ENCODE peak calls at places on chromosomes 6 and 20, in seven cellular contexts. Q is brain microvascular endothelial cell, D is heart left ventricle, E is uterus, G is RWPE2, R is tibial nerve, I is colonic mucosa. K is an unnamed sample.

GRCh38 chr20:56826971-56827645 is 198.0 kb downstream of the TFAP2C start:
- DNase-seq in Q (peak), D (no peak), E (peak), G (peak), R (no peak), I (no peak), K (no peak)

GRCh38 chr20:38165966-38166706 is 1.1 kb upstream of the TGM2 start:
- DNase-seq in Q (no peak), D (no peak), E (no peak), G (no peak), R (no peak), I (no peak), K (no peak)

GRCh38 chr6:131651782-131652181 is 14.7 kb downstream of the ENPP3 start:
- DNase-seq in Q (no peak), D (no peak), E (no peak), G (no peak), R (no peak), I (peak), K (no peak)

GRCh38 chr20:2006452-2007381 is 12.9 kb upstream of the PDYN start:
- DNase-seq in Q (peak), D (no peak), E (no peak), G (no peak), R (no peak), I (no peak), K (peak)

GRCh38 chr6:135163440-135163738 is 17.7 kb upstream of the MYB start:
- DNase-seq in Q (no peak), D (no peak), E (no peak), G (no peak), R (no peak), I (no peak), K (no peak)

GRCh38 chr6:139839506-139840156 is 465.2 kb upstream of the CITED2 start:
- DNase-seq in Q (peak), D (peak), E (peak), G (no peak), R (no peak), I (no peak), K (peak)

GRCh38 chr20:31719644-31720485 is 2.8 kb downstream of the BCL2L1 start:
- DNase-seq in Q (no peak), D (no peak), E (no peak), G (peak), R (no peak), I (peak), K (no peak)

GRCh38 chr6:15313367-15313766 is 67.5 kb downstream of the JARID2 start:
- DNase-seq in Q (no peak), D (peak), E (no peak), G (no peak), R (no peak), I (no peak), K (peak)

GRCh38 chr6:1986454-1987243 is 258.8 kb downstream of the GMDS start:
- DNase-seq in Q (no peak), D (no peak), E (no peak), G (no peak), R (no peak), I (no peak), K (no peak)

GRCh38 chr20:46406986-46407670 is 713 bp upstream of the ELMO2 start:
- DNase-seq in Q (no peak), D (peak), E (peak), G (peak), R (peak), I (peak), K (peak)

GRCh38 chr20:21106171-21106694 is at the start of gene LINC00237:
- DNase-seq in Q (no peak), D (no peak), E (no peak), G (no peak), R (no peak), I (no peak), K (no peak)

GRCh38 chr6:2952557-2953095 is 18.7 kb downstream of the SERPINB6 start:
- DNase-seq in Q (peak), D (peak), E (peak), G (no peak), R (peak), I (peak), K (peak)

GRCh38 chr6:16505711-16506362 is 255.4 kb downstream of the ATXN1 start:
- DNase-seq in Q (peak), D (no peak), E (peak), G (no peak), R (no peak), I (no peak), K (peak)

GRCh38 chr6:170253910-170254269 is 37.0 kb downstream of the DLL1 start:
- DNase-seq in Q (no peak), D (no peak), E (no peak), G (peak), R (no peak), I (no peak), K (no peak)

GRCh38 chr6:165098165-165098564 is 211.2 kb downstream of the C6orf118 start:
- DNase-seq in Q (no peak), D (no peak), E (no peak), G (no peak), R (no peak), I (no peak), K (no peak)
- H3K4me3 ChIP-seq in Q (no peak), D (no peak), E (no peak), G (no peak), R (no peak), I (no peak), K (no peak)

GRCh38 chr6:13006578-13007300 is 290.2 kb downstream of the PHACTR1 start:
- DNase-seq in Q (peak), D (peak), E (no peak), G (no peak), R (no peak), I (no peak), K (no peak)
- H3K4me3 ChIP-seq in Q (no peak), D (no peak), E (no peak), G (no peak), R (no peak), I (no peak), K (no peak)

GRCh38 chr6:10837009-10837691 is 1.2 kb downstream of the MAK start:
- DNase-seq in Q (peak), D (peak), E (no peak), G (no peak), R (no peak), I (peak), K (peak)
- H3K4me3 ChIP-seq in Q (peak), D (peak), E (peak), G (peak), R (peak), I (peak), K (peak)

DNA sequence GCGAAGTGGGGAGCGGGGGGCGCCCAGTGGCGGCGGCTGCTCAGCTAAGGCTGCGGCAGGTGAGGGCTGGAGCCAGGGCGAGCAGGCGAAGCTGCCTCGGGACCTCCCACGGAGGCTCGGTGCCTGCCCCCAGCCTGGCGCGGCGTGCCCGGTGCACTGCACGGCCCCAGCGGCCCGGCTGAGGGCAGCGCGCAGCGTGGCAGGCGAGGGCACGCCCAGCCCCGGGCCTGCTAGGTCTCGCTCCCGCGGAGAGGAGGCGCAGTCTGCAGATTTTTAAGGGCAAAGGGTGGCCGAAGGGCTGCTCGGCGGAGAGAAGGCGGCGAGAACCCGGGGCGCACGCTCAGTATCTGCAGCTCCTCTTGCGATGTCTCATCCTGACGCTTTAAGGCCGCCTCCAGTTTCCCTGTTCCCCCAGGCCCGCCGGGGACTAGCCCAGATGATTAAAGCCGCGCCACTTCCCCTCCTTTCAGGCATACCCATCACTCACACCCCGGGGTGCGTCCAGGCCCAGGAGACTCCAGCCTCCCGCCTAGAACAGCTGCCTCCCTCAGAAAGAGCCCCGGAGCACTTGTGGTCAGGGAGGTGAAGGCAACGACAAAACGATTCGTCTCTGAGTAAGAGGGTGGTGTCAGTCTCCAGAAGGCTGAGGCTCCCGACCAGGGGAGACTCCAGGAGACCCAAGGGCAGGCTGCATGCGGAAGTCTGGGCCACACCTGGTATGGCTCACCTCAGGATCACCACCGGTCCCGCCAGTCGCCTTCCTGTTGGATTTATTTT is at the start of gene FERMT1:
- DNase-seq in Q (peak), D (peak), E (peak), G (peak), R (no peak), I (peak), K (peak)
- H3K4me3 ChIP-seq in Q (peak), D (peak), E (peak), G (peak), R (peak), I (peak), K (peak)

DNA sequence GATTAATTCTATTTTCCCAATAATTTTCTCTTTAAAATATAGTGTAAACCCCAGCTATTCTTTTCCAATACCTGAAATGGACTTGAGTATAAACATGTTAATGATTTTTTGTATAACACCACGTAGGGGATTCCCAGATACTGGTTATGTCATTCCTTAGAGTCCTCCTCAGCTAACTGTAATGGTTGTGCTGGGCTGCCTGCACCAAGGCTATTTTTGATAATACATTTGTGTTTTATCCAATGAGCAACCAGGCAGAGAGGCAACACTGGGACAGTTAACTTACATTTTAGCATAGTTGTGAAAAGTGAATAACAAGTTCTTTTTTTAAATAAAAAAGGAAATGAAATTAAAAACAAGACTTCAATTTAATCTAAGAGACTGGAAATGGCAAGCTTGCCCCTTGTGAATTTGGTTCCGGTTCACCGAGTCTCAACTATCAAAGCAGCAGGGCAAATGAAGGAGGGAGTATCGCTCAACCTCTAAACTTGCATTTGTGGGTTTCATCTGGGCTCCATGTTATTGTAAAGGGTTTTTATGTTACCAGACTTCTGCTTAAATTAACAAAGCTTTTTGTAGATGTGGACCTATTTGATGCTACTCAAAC is 18.8 kb upstream of the BACH2 start:
- DNase-seq in Q (no peak), D (no peak), E (no peak), G (no peak), R (no peak), I (no peak), K (no peak)
- H3K4me3 ChIP-seq in Q (no peak), D (no peak), E (no peak), G (no peak), R (no peak), I (no peak), K (no peak)

GRCh38 chr6:7546383-7546782 is 4.9 kb downstream of the DSP start:
- DNase-seq in Q (no peak), D (no peak), E (no peak), G (no peak), R (no peak), I (no peak), K (no peak)

GRCh38 chr6:7545509-7546369 is 4.3 kb downstream of the DSP start:
- DNase-seq in Q (peak), D (no peak), E (no peak), G (no peak), R (no peak), I (peak), K (no peak)

GRCh38 chr6:7543761-7544424 is 2.4 kb downstream of the DSP start:
- DNase-seq in Q (no peak), D (no peak), E (no peak), G (no peak), R (no peak), I (no peak), K (peak)

GRCh38 chr6:7542878-7543394 is 1.5 kb downstream of the DSP start:
- DNase-seq in Q (peak), D (peak), E (peak), G (peak), R (no peak), I (peak), K (peak)

DNA sequence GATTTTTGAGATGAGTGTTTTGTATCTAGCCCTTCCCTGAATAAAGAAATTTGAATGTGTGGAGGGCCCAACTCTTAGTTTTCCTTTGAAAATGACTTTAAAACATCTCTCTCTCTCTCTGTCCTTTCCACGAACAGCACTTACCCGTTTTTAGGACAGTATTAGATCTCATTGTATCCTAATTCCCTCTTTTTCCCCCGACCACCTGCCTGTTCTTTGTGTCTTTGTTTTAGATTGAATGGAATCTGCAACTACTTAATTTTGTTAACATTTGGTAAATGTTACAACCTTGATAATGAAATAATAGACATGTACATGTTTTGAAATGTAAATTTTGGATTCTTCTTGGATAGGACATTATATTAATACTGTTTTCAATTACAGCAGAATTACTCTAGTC is 3.1 kb downstream of the DSP start:
- DNase-seq in Q (no peak), D (no peak), E (no peak), G (no peak), R (no peak), I (no peak), K (no peak)
- H3K4me3 ChIP-seq in Q (peak), D (no peak), E (no peak), G (peak), R (no peak), I (no peak), K (no peak)

GRCh38 chr20:59006167-59006863 is 739 bp downstream of the CTSZ start:
- DNase-seq in Q (no peak), D (peak), E (no peak), G (peak), R (peak), I (peak), K (no peak)

GRCh38 chr20:59005523-59006166 is 1.4 kb downstream of the CTSZ start:
- DNase-seq in Q (no peak), D (no peak), E (no peak), G (peak), R (peak), I (no peak), K (no peak)

GRCh38 chr20:59006864-59007757 is at the start of gene CTSZ:
- DNase-seq in Q (no peak), D (peak), E (peak), G (peak), R (peak), I (peak), K (peak)

GRCh38 chr20:59008715-59009336 is 1.8 kb upstream of the CTSZ start:
- DNase-seq in Q (no peak), D (peak), E (no peak), G (peak), R (no peak), I (no peak), K (no peak)

DNA sequence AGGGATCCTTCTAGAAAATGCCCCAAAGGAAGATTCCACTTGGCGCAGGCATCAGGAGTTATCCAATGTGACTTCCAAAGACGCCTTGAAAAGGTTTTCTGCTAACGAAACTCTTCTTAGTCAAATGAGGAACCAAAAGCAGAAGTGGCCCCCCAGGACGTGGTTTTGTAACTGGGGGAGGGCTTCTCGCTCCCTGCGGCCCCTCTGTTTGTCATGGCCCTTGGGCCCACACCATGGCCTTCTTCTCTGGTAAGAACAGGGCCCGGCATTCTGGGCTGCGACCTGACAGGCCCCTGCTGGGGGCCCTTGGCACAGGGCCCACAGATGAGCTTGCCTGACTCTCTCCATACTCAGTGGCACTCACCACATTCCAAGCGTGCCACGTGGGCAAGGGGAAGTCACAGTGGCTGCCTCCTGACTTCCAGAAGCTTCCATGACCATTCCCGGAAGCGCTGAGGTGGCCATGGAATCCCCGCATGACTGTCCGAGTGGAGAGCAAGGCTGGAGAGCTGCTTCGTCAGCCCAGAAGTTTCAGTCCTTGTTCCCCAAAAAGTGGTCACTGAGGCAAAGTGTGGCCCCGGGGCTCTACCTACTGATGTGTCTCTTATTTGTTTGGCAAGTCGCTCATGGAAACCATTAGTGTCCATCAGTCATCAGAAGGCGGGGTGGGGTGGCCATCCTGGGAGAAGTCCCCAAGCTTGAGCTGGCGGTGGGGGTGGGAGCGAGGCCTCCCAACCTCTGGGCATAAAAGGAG is 881 bp upstream of the CTSZ start:
- DNase-seq in Q (no peak), D (peak), E (no peak), G (peak), R (peak), I (peak), K (peak)
- H3K4me3 ChIP-seq in Q (no peak), D (no peak), E (no peak), G (no peak), R (peak), I (peak), K (no peak)

DNA sequence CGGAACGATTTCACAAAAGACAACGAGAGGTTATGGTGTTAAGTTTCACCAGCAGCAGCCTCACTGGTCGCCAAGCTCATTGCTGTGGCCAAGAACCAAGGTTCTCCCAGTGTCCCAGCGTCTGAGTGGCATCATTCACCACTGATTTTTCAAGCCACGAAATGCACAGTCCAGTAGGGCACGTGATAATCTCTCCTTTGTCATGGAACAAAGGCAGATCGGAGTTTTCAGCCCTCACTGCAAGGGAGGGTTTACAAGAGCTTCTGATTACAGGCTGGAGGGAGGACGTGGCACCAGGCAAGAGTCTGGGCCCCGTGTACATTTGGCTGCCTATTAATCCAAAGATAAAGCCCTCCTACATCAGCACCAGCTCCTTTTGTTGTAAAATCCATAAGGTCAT is 2.0 kb downstream of the CD24 start:
- DNase-seq in Q (no peak), D (no peak), E (no peak), G (no peak), R (no peak), I (peak), K (no peak)
- H3K4me3 ChIP-seq in Q (no peak), D (no peak), E (no peak), G (peak), R (no peak), I (peak), K (no peak)

K was measured in heart right ventricle.